ENCODE peak calls at places on chromosomes 11 and 22, in seven cellular contexts. D is H1, Q is tibial nerve, X is A549, U is breast epithelium, O is lower leg skin, Y is upper lobe of left lung. I is an unnamed sample.

GRCh38 chr11:12274558-12275197 is 102.7 kb upstream of the PARVA start:
- DNase-seq in D (no peak), Q (no peak), X (no peak), U (peak), O (no peak), Y (peak), I (no peak)

GRCh38 chr11:298406-299065 is 790 bp downstream of the IFITM5 start:
- DNase-seq in D (no peak), Q (no peak), X (no peak), U (no peak), O (no peak), Y (peak), I (no peak)

GRCh38 chr22:42177891-42178336 is 47.3 kb upstream of the CYP2D6 start:
- DNase-seq in D (no peak), Q (no peak), X (no peak), U (no peak), O (no peak), Y (no peak), I (no peak)

GRCh38 chr11:70019576-70020011 is 58.5 kb upstream of the ANO1 start:
- DNase-seq in D (no peak), Q (no peak), X (no peak), U (no peak), O (no peak), Y (no peak), I (no peak)

GRCh38 chr11:73317373-73317772 is 9.3 kb downstream of the ARHGEF17 start:
- DNase-seq in D (no peak), Q (no peak), X (no peak), U (no peak), O (no peak), Y (peak), I (peak)

GRCh38 chr11:44874284-44874683 is 76.4 kb downstream of the TP53I11 start:
- DNase-seq in D (no peak), Q (no peak), X (no peak), U (no peak), O (no peak), Y (no peak), I (no peak)

GRCh38 chr11:72015511-72016061 is 16.9 kb downstream of the IL18BP start:
- DNase-seq in D (no peak), Q (no peak), X (no peak), U (peak), O (no peak), Y (no peak), I (no peak)

GRCh38 chr11:73323464-73323863 is 15.4 kb downstream of the ARHGEF17 start:
- DNase-seq in D (peak), Q (peak), X (no peak), U (no peak), O (peak), Y (peak), I (peak)

GRCh38 chr11:116424615-116425261 is 348.0 kb downstream of the BUD13 start:
- DNase-seq in D (no peak), Q (no peak), X (no peak), U (no peak), O (no peak), Y (no peak), I (no peak)

GRCh38 chr11:93902921-93903320 is 52.5 kb upstream of the VSTM5 start:
- DNase-seq in D (no peak), Q (no peak), X (no peak), U (no peak), O (no peak), Y (no peak), I (no peak)

GRCh38 chr22:42961815-42962214 is 53.1 kb downstream of the PACSIN2 start:
- DNase-seq in D (no peak), Q (no peak), X (no peak), U (no peak), O (no peak), Y (no peak), I (no peak)

GRCh38 chr22:24156146-24156914 is 25.0 kb upstream of the SUSD2 start:
- DNase-seq in D (peak), Q (no peak), X (no peak), U (no peak), O (no peak), Y (no peak), I (no peak)
- TF ChIP-seq POLR2A in D (no peak), Q (peak), X (no peak), U (no peak), O (no peak), Y (no peak), I (no peak)

GRCh38 chr11:65489706-65490310 is 9.0 kb upstream of the MALAT1 start:
- DNase-seq in D (no peak), Q (no peak), X (no peak), U (no peak), O (no peak), Y (no peak), I (no peak)

GRCh38 chr11:65489061-65489705 is 9.7 kb upstream of the MALAT1 start:
- DNase-seq in D (peak), Q (no peak), X (no peak), U (no peak), O (no peak), Y (no peak), I (peak)

GRCh38 chr11:65487467-65488272 is 11.2 kb upstream of the MALAT1 start:
- DNase-seq in D (peak), Q (peak), X (peak), U (peak), O (peak), Y (peak), I (peak)

GRCh38 chr11:65486570-65487466 is 12.0 kb upstream of the MALAT1 start:
- DNase-seq in D (no peak), Q (no peak), X (no peak), U (no peak), O (no peak), Y (no peak), I (no peak)

DNA sequence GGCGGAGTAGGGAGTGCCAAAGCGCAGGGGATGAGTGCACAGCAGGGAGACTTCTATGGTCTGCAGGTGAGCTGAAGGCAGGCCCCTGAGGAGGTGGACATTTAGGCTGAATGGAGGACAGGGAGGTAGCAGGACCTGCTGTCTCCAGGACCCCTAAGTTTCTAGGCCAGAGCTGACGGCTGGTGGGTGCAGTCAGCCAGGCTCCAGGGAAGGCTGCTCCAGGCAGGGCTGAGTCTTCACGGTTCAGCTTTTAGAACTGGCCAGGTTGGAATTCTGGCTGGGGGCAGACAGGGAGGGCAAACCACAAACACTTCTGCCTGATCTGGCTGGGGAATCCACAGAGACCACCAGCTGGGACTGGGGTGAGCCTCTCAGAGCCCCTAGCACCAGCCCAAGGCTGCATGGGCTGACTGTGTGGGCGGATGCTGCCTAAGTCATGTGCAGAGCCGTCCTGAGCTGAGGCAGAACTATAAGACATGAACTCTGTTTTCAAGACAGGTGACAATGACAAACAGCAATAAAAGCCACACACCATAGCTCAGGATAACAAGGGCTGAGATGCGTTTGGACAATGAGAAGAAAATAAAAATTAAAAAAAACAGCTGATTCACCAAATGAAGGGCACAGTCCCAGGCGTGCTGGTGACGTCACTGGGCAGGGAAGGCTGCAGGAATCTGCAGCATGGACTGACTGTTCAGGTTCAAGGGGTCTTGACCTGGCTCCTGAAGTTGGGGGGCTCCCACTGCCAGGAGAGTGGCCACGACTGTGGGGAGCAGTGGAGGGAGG is 10.4 kb upstream of the MALAT1 start:
- DNase-seq in D (no peak), Q (peak), X (no peak), U (no peak), O (no peak), Y (no peak), I (peak)
- TF ChIP-seq POLR2A in D (no peak), Q (no peak), X (no peak), U (no peak), O (no peak), Y (no peak), I (no peak)

DNA sequence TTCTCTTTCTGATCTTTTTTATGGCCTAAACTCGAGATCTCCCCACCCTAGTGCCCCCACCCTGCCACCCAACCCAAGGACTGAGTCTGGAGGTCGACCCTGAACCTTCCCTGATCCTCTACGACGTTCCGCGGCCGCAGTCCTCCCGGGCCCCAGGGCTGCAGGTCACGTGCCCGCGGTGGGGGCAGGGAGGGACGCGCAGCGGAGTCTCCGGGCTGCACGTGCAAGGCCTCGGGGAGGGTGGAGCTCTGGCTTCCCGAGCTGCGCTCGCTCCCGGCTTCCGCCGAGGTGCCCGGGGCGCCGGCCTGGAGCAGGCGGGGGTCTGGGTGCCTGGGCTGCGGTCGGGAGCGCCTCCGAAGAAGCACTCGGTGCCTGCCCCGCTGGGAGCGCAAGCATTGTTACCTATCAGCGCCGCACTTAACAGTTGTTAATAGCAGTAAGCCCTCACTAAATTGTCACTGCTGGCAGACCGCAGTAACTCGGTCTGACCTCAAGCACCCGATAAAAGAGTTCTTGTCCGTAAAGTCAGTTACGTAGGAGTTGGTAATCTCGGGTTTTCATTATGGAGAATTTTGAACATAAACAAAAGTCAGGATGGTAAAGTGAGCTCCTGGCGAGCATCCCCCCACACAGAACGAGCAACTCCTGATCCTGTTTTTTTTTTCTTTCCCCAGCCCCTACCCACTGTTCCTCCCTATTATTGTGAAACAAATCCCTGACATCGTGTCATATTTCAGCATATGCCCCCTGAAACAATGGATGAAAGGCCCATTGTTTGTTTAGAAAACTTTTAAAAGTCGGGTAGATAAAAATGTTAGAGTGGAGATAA is 69.7 kb upstream of the EP300 start:
- DNase-seq in D (peak), Q (peak), X (peak), U (peak), O (peak), Y (peak), I (peak)
- TF ChIP-seq POLR2A in D (peak), Q (peak), X (peak), U (peak), O (no peak), Y (no peak), I (peak)

GRCh38 chr11:2928605-2929510 is at the start of gene PHLDA2:
- DNase-seq in D (peak), Q (no peak), X (peak), U (peak), O (no peak), Y (peak), I (no peak)
- TF ChIP-seq POLR2A in D (no peak), Q (peak), X (peak), U (no peak), O (no peak), Y (no peak), I (no peak)

GRCh38 chr11:118923721-118924587 is 1.8 kb downstream of the BCL9L start:
- DNase-seq in D (peak), Q (no peak), X (no peak), U (no peak), O (peak), Y (peak), I (no peak)

GRCh38 chr11:118924591-118925585 is 838 bp downstream of the BCL9L start:
- DNase-seq in D (peak), Q (no peak), X (no peak), U (no peak), O (peak), Y (peak), I (peak)

GRCh38 chr11:118922745-118923627 is 2.7 kb downstream of the BCL9L start:
- DNase-seq in D (peak), Q (no peak), X (no peak), U (no peak), O (no peak), Y (no peak), I (no peak)

GRCh38 chr11:118921121-118921928 is 4.4 kb downstream of the BCL9L start:
- DNase-seq in D (peak), Q (peak), X (no peak), U (no peak), O (peak), Y (peak), I (peak)

GRCh38 chr11:118921929-118922744 is 3.6 kb downstream of the BCL9L start:
- DNase-seq in D (peak), Q (no peak), X (no peak), U (peak), O (peak), Y (peak), I (peak)
- TF ChIP-seq POLR2A in D (no peak), Q (peak), X (peak), U (no peak), O (no peak), Y (no peak), I (peak)

GRCh38 chr22:21657361-21658118 is 8.3 kb upstream of the PPIL2 start:
- DNase-seq in D (peak), Q (no peak), X (peak), U (no peak), O (peak), Y (peak), I (no peak)
- TF ChIP-seq POLR2A in D (no peak), Q (no peak), X (peak), U (no peak), O (no peak), Y (no peak), I (peak)

DNA sequence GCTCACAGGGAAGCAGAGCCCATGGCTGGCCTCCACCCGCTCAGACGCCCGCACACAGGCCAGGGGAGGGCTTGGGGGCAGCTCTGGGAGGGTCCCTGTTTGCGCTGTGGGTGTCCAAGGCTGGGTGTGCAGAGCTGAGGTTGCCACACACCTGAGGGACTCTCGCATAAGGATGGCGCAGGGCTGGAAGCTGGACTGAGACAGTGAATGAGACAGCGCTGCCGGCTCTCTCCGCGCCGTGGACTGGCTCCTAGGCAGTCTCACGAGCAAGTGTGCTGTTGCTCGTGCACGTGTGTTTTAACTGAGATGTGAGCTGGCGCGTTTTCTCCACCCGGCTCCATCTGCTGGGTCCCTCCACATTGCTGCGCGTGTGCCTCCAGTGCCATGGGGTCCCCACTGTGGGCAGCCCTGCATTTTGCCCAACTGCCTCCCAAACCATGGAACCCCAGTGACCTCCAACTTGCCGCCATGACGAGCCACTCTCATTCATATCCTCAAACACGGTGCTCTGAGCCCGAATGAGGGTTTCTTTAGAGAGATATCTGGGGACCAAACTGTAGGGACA is 4.2 kb upstream of the BID start:
- DNase-seq in D (no peak), Q (no peak), X (no peak), U (no peak), O (no peak), Y (no peak), I (no peak)
- TF ChIP-seq POLR2A in D (no peak), Q (no peak), X (no peak), U (no peak), O (no peak), Y (no peak), I (no peak)

I was measured in uterus.